ENCODE peak calls at places on chromosome 4, in six cellular contexts. H, U, J, T, X and D are unnamed samples.

GRCh38 chr4:152679414-152680281 is at the start of gene TMEM154:
- DNase-seq in J (peak; percentile 55), U (peak; percentile 82), T (peak; percentile 86), X (peak; percentile 66), H (peak; percentile 64), D (no peak)

GRCh38 chr4:87278335-87278794 is 44.3 kb downstream of the HSD17B13 start:
- DNase-seq in H (no peak), T (no peak), X (no peak), J (no peak), U (no peak), D (no peak)

GRCh38 chr4:72564184-72564583 is 4.8 kb downstream of the ADAMTS3 start:
- DNase-seq in T (no peak), H (no peak), J (no peak), U (peak; percentile 48), X (no peak), D (no peak)

GRCh38 chr4:72205831-72206230 is 174.0 kb downstream of the NPFFR2 start:
- DNase-seq in X (no peak), J (no peak), T (no peak), H (no peak), U (no peak), D (no peak)

GRCh38 chr4:2728806-2729532 is 27.2 kb downstream of the TNIP2 start:
- DNase-seq in X (no peak), U (no peak), H (no peak), T (no peak), J (no peak), D (no peak)

GRCh38 chr4:72320185-72320948 is 248.7 kb downstream of the ADAMTS3 start:
- DNase-seq in H (no peak), J (no peak), X (no peak), T (no peak), U (no peak), D (no peak)

GRCh38 chr4:99563310-99564186 is at the start of gene TRMT10A:
- DNase-seq in H (peak; percentile 97), U (peak; percentile 97), X (peak; percentile 87), J (peak; percentile 93), T (peak; percentile 98), D (peak; percentile 70)

GRCh38 chr4:112082954-112083586 is 62.2 kb upstream of the FAM241A start:
- DNase-seq in U (peak; percentile 88), T (no peak), X (no peak), H (no peak), J (no peak), D (peak; percentile 90)

GRCh38 chr4:107896651-107897050 is 34.7 kb upstream of the CYP2U1 start:
- DNase-seq in T (no peak), H (no peak), X (no peak), U (no peak), J (no peak), D (no peak)

GRCh38 chr4:178671766-178672165 is 1229.5 kb upstream of the AGA start:
- DNase-seq in H (no peak), J (no peak), X (no peak), T (no peak), U (no peak), D (no peak)

GRCh38 chr4:6680372-6681034 is 13.2 kb upstream of the S100P start:
- DNase-seq in X (peak; percentile 52), T (no peak), H (no peak), U (no peak), J (no peak), D (no peak)

GRCh38 chr4:24973471-24974251 is 57.1 kb downstream of the LGI2 start:
- DNase-seq in U (peak; percentile 59), H (no peak), X (no peak), J (no peak), T (no peak), D (peak; percentile 14)

GRCh38 chr4:86013623-86014022 is 346.2 kb downstream of the MAPK10 start:
- DNase-seq in T (no peak), U (peak; percentile 74), H (no peak), J (no peak), X (no peak), D (no peak)

GRCh38 chr4:35934370-35934981 is 309.8 kb downstream of the ARAP2 start:
- DNase-seq in X (peak; percentile 3), H (no peak), U (peak; percentile 2), J (no peak), T (peak; percentile 32), D (no peak)

GRCh38 chr4:24701683-24702082 is 93.7 kb upstream of the SOD3 start:
- DNase-seq in U (no peak), J (no peak), X (no peak), T (no peak), H (no peak), D (no peak)

GRCh38 chr4:27381806-27382205 is 521.2 kb downstream of the STIM2 start:
- DNase-seq in X (no peak), T (no peak), H (no peak), U (no peak), J (no peak), D (no peak)

GRCh38 chr4:156190606-156191005 is 236.9 kb upstream of the CTSO start:
- DNase-seq in H (no peak), T (no peak), X (no peak), J (no peak), U (peak; percentile 84), D (no peak)

GRCh38 chr4:16067515-16067914 is 16.3 kb downstream of the PROM1 start:
- DNase-seq in H (no peak), T (no peak), X (no peak), U (no peak), J (no peak), D (no peak)

GRCh38 chr4:118265312-118266144 is 87.3 kb downstream of the PRSS12 start:
- DNase-seq in H (peak; percentile 34), X (no peak), J (no peak), T (no peak), U (no peak), D (no peak)

GRCh38 chr4:183099537-183100297 is 660 bp downstream of the WWC2 start:
- DNase-seq in X (peak; percentile 19), H (peak; percentile 8), J (no peak), U (peak; percentile 33), T (no peak), D (peak; percentile 38)

GRCh38 chr4:69470561-69470960 is 25.1 kb downstream of the UGT2B4 start:
- DNase-seq in X (peak; percentile 6), H (no peak), U (no peak), T (no peak), J (no peak), D (no peak)

GRCh38 chr4:185589067-185589844 is 53.9 kb upstream of the PDLIM3 start:
- DNase-seq in T (no peak), U (no peak), H (no peak), X (no peak), J (no peak), D (no peak)

GRCh38 chr4:69999420-69999819 is 3.7 kb downstream of the STATH start:
- DNase-seq in X (no peak), T (peak; percentile 5), H (no peak), J (no peak), U (no peak), D (no peak)

GRCh38 chr4:125833-126232 is 1.5 kb downstream of the ZNF718 start:
- DNase-seq in H (no peak), T (no peak), J (no peak), X (no peak), U (peak; percentile 13), D (no peak)

GRCh38 chr4:153466637-153467153 is 535 bp downstream of the TMEM131L start:
- DNase-seq in U (no peak), T (no peak), X (peak; percentile 30), H (no peak), J (no peak), D (peak; percentile 13)

GRCh38 chr4:74394476-74395136 is 29.7 kb downstream of the EREG start:
- DNase-seq in H (no peak), X (no peak), J (no peak), T (no peak), U (peak; percentile 82), D (no peak)

GRCh38 chr4:48129307-48130014 is 4.6 kb downstream of the TXK start:
- DNase-seq in J (no peak), H (peak; percentile 49), X (no peak), T (no peak), U (peak; percentile 20), D (peak; percentile 13)

GRCh38 chr4:128793859-128794667 is 15.4 kb upstream of the JADE1 start:
- DNase-seq in T (peak; percentile 26), U (no peak), H (no peak), X (no peak), J (no peak), D (peak; percentile 34)

GRCh38 chr4:21451032-21451431 is 497.5 kb downstream of the KCNIP4 start:
- DNase-seq in T (no peak), J (no peak), X (no peak), U (peak; percentile 73), H (no peak), D (no peak)

GRCh38 chr4:105495667-105496066 is 21.8 kb upstream of the PPA2 start:
- DNase-seq in X (no peak), U (peak; percentile 19), J (no peak), T (no peak), H (no peak), D (no peak)

GRCh38 chr4:165096776-165097175 is 15.9 kb downstream of the TMEM192 start:
- DNase-seq in J (no peak), H (no peak), X (peak; percentile 26), T (peak; percentile 25), U (peak; percentile 8), D (peak; percentile 14)

GRCh38 chr4:43716721-43717395 is 731.8 kb downstream of the KCTD8 start:
- DNase-seq in T (no peak), J (no peak), H (no peak), U (no peak), X (no peak), D (no peak)

GRCh38 chr4:158176108-158176507 is 3.3 kb upstream of the GASK1B start:
- DNase-seq in X (no peak), H (no peak), J (no peak), U (peak; percentile 65), T (no peak), D (no peak)

GRCh38 chr4:71275570-71275969 is 63.2 kb upstream of the SLC4A4 start:
- DNase-seq in H (no peak), J (no peak), X (no peak), T (no peak), U (no peak), D (no peak)

GRCh38 chr4:98298022-98298421 is 36.8 kb downstream of the RAP1GDS1 start:
- DNase-seq in X (no peak), T (peak; percentile 1), U (no peak), J (no peak), H (no peak), D (no peak)

GRCh38 chr4:39348371-39349265 is 17.5 kb downstream of the RFC1 start:
- DNase-seq in X (no peak), J (no peak), U (peak; percentile 74), H (no peak), T (no peak), D (no peak)